ENCODE peak calls at places on chromosomes 13 and 19, in ten cellular contexts. One of them, this sample, is unnamed. For H3K4me1, the result is how much of the 10 kb centered on the place peaks cover.

GRCh38 chr19:51125421-51126075 is 842 bp downstream of the SIGLEC9 start:
- DNase-seq in GM23338: no peak
- DNase-seq in endodermal cell: peak
- DNase-seq in upper lobe of left lung: peak
- DNase-seq in CD8-positive, alpha-beta memory T cell: no peak
- DNase-seq in A549: no peak
- DNase-seq in cardiac muscle cell: no peak
- DNase-seq in heart right ventricle: no peak
- DNase-seq in mucosa of descending colon: peak
- DNase-seq in adrenal gland: no peak
- DNase-seq in this sample: no peak

GRCh38 chr13:107373551-107373950 is 805.6 kb upstream of the ARGLU1 start:
- DNase-seq in GM23338: peak
- DNase-seq in endodermal cell: peak
- DNase-seq in upper lobe of left lung: no peak
- DNase-seq in CD8-positive, alpha-beta memory T cell: no peak
- DNase-seq in A549: no peak
- DNase-seq in cardiac muscle cell: peak
- DNase-seq in heart right ventricle: no peak
- DNase-seq in mucosa of descending colon: no peak
- DNase-seq in adrenal gland: no peak
- DNase-seq in this sample: peak

GRCh38 chr13:98460519-98460918 is 116.4 kb downstream of the STK24 start:
- DNase-seq in GM23338: no peak
- DNase-seq in endodermal cell: no peak
- DNase-seq in upper lobe of left lung: no peak
- DNase-seq in CD8-positive, alpha-beta memory T cell: no peak
- DNase-seq in A549: no peak
- DNase-seq in cardiac muscle cell: no peak
- DNase-seq in heart right ventricle: no peak
- DNase-seq in mucosa of descending colon: no peak
- DNase-seq in adrenal gland: no peak
- DNase-seq in this sample: no peak

GRCh38 chr13:62246581-62246980 is 830.9 kb upstream of the PCDH20 start:
- DNase-seq in GM23338: no peak
- DNase-seq in endodermal cell: no peak
- DNase-seq in upper lobe of left lung: no peak
- DNase-seq in CD8-positive, alpha-beta memory T cell: no peak
- DNase-seq in A549: no peak
- DNase-seq in cardiac muscle cell: no peak
- DNase-seq in heart right ventricle: no peak
- DNase-seq in mucosa of descending colon: no peak
- DNase-seq in adrenal gland: no peak
- DNase-seq in this sample: no peak

GRCh38 chr19:41189425-41190065 is 3.5 kb upstream of the CYP2S1 start:
- DNase-seq in GM23338: peak
- DNase-seq in endodermal cell: peak
- DNase-seq in upper lobe of left lung: no peak
- DNase-seq in CD8-positive, alpha-beta memory T cell: no peak
- DNase-seq in A549: no peak
- DNase-seq in cardiac muscle cell: peak
- DNase-seq in heart right ventricle: no peak
- DNase-seq in mucosa of descending colon: no peak
- DNase-seq in adrenal gland: no peak
- DNase-seq in this sample: peak

GRCh38 chr13:87280139-87280538 is 391.0 kb upstream of the SLITRK5 start:
- DNase-seq in GM23338: peak
- DNase-seq in endodermal cell: no peak
- DNase-seq in upper lobe of left lung: no peak
- DNase-seq in CD8-positive, alpha-beta memory T cell: no peak
- DNase-seq in A549: peak
- DNase-seq in cardiac muscle cell: no peak
- DNase-seq in heart right ventricle: no peak
- DNase-seq in mucosa of descending colon: no peak
- DNase-seq in adrenal gland: no peak
- DNase-seq in this sample: no peak

GRCh38 chr19:8526345-8527062 is 12.5 kb upstream of the ZNF414 start:
- DNase-seq in GM23338: peak
- DNase-seq in endodermal cell: peak
- DNase-seq in upper lobe of left lung: peak
- DNase-seq in CD8-positive, alpha-beta memory T cell: no peak
- DNase-seq in A549: peak
- DNase-seq in cardiac muscle cell: peak
- DNase-seq in heart right ventricle: peak
- DNase-seq in mucosa of descending colon: peak
- DNase-seq in adrenal gland: peak
- DNase-seq in this sample: no peak

GRCh38 chr13:33052446-33052845 is 36.2 kb downstream of the KL start:
- DNase-seq in GM23338: no peak
- DNase-seq in endodermal cell: no peak
- DNase-seq in upper lobe of left lung: no peak
- DNase-seq in CD8-positive, alpha-beta memory T cell: no peak
- DNase-seq in A549: no peak
- DNase-seq in cardiac muscle cell: no peak
- DNase-seq in heart right ventricle: no peak
- DNase-seq in mucosa of descending colon: no peak
- DNase-seq in adrenal gland: no peak
- DNase-seq in this sample: no peak

GRCh38 chr19:34368338-34368737 is 3.3 kb downstream of the GPI start:
- DNase-seq in GM23338: no peak
- DNase-seq in endodermal cell: no peak
- DNase-seq in upper lobe of left lung: no peak
- DNase-seq in CD8-positive, alpha-beta memory T cell: no peak
- DNase-seq in A549: no peak
- DNase-seq in cardiac muscle cell: no peak
- DNase-seq in heart right ventricle: no peak
- DNase-seq in mucosa of descending colon: no peak
- DNase-seq in adrenal gland: no peak
- DNase-seq in this sample: no peak

GRCh38 chr19:34367424-34367957 is 2.5 kb downstream of the GPI start:
- DNase-seq in GM23338: no peak
- DNase-seq in endodermal cell: no peak
- DNase-seq in upper lobe of left lung: no peak
- DNase-seq in CD8-positive, alpha-beta memory T cell: no peak
- DNase-seq in A549: no peak
- DNase-seq in cardiac muscle cell: no peak
- DNase-seq in heart right ventricle: no peak
- DNase-seq in mucosa of descending colon: no peak
- DNase-seq in adrenal gland: no peak
- DNase-seq in this sample: no peak

GRCh38 chr19:34364830-34365462 is at the start of gene GPI:
- DNase-seq in GM23338: peak
- DNase-seq in endodermal cell: peak
- DNase-seq in upper lobe of left lung: peak
- DNase-seq in CD8-positive, alpha-beta memory T cell: peak
- DNase-seq in A549: peak
- DNase-seq in cardiac muscle cell: peak
- DNase-seq in heart right ventricle: peak
- DNase-seq in mucosa of descending colon: peak
- DNase-seq in adrenal gland: peak
- DNase-seq in this sample: peak

GRCh38 chr19:34365463-34366401 is 736 bp downstream of the GPI start:
- DNase-seq in GM23338: peak
- DNase-seq in endodermal cell: peak
- DNase-seq in upper lobe of left lung: peak
- DNase-seq in CD8-positive, alpha-beta memory T cell: no peak
- DNase-seq in A549: peak
- DNase-seq in cardiac muscle cell: peak
- DNase-seq in heart right ventricle: peak
- DNase-seq in mucosa of descending colon: peak
- DNase-seq in adrenal gland: peak
- DNase-seq in this sample: peak

GRCh38 chr19:34366670-34367423 is 1.9 kb downstream of the GPI start:
- DNase-seq in GM23338: no peak
- DNase-seq in endodermal cell: no peak
- DNase-seq in upper lobe of left lung: no peak
- DNase-seq in CD8-positive, alpha-beta memory T cell: no peak
- DNase-seq in A549: no peak
- DNase-seq in cardiac muscle cell: no peak
- DNase-seq in heart right ventricle: no peak
- DNase-seq in mucosa of descending colon: no peak
- DNase-seq in adrenal gland: peak
- DNase-seq in this sample: no peak
- H3K4me3 ChIP-seq in GM23338: peak
- H3K4me3 ChIP-seq in endodermal cell: peak
- H3K4me3 ChIP-seq in upper lobe of left lung: peak
- H3K4me3 ChIP-seq in CD8-positive, alpha-beta memory T cell: peak
- H3K4me3 ChIP-seq in A549: peak
- H3K4me3 ChIP-seq in cardiac muscle cell: peak
- H3K4me3 ChIP-seq in heart right ventricle: peak
- H3K4me3 ChIP-seq in mucosa of descending colon: no peak
- H3K4me3 ChIP-seq in adrenal gland: no peak
- H3K4me3 ChIP-seq in this sample: peak

GRCh38 chr19:13846533-13847032 is 30.4 kb upstream of the NANOS3 start:
- DNase-seq in GM23338: peak
- DNase-seq in endodermal cell: peak
- DNase-seq in upper lobe of left lung: peak
- DNase-seq in CD8-positive, alpha-beta memory T cell: peak
- DNase-seq in A549: peak
- DNase-seq in cardiac muscle cell: peak
- DNase-seq in heart right ventricle: peak
- DNase-seq in mucosa of descending colon: peak
- DNase-seq in adrenal gland: peak
- DNase-seq in this sample: peak

GRCh38 chr19:13843104-13843921 is 33.6 kb upstream of the NANOS3 start:
- DNase-seq in GM23338: peak
- DNase-seq in endodermal cell: peak
- DNase-seq in upper lobe of left lung: peak
- DNase-seq in CD8-positive, alpha-beta memory T cell: no peak
- DNase-seq in A549: peak
- DNase-seq in cardiac muscle cell: peak
- DNase-seq in heart right ventricle: peak
- DNase-seq in mucosa of descending colon: peak
- DNase-seq in adrenal gland: peak
- DNase-seq in this sample: peak

GRCh38 chr19:13841339-13842293 is 35.3 kb upstream of the NANOS3 start:
- DNase-seq in GM23338: no peak
- DNase-seq in endodermal cell: peak
- DNase-seq in upper lobe of left lung: peak
- DNase-seq in CD8-positive, alpha-beta memory T cell: peak
- DNase-seq in A549: peak
- DNase-seq in cardiac muscle cell: no peak
- DNase-seq in heart right ventricle: peak
- DNase-seq in mucosa of descending colon: peak
- DNase-seq in adrenal gland: no peak
- DNase-seq in this sample: no peak

GRCh38 chr19:13842294-13843103 is 34.4 kb upstream of the NANOS3 start:
- DNase-seq in GM23338: no peak
- DNase-seq in endodermal cell: peak
- DNase-seq in upper lobe of left lung: peak
- DNase-seq in CD8-positive, alpha-beta memory T cell: peak
- DNase-seq in A549: peak
- DNase-seq in cardiac muscle cell: peak
- DNase-seq in heart right ventricle: peak
- DNase-seq in mucosa of descending colon: peak
- DNase-seq in adrenal gland: peak
- DNase-seq in this sample: peak

DNA sequence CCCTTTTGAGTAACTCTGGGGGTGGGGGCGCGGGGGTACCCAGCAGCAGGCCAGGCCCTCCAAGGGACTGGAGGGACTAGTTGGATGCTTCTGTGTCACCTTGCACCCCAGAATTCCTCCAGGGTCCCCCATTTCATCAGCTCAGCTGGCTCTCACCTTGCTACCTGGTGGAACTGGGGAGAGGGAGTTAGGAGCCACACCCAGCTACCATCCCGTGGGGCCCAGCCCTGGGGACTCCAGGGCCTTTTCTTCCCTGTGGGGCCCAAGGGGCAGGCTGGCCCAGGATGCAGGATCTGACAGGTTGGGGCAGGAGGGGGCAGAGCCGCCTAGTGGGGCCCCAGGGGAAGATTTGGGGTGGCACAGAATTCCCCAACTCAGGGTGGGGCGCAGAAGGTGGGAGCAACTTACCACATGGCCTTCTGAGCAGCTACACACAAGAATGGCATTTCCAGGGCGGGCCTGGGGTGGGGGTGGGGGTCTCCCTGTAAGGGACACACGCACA is 32.8 kb upstream of the NANOS3 start:
- DNase-seq in GM23338: no peak
- DNase-seq in endodermal cell: no peak
- DNase-seq in upper lobe of left lung: no peak
- DNase-seq in CD8-positive, alpha-beta memory T cell: no peak
- DNase-seq in A549: peak
- DNase-seq in cardiac muscle cell: no peak
- DNase-seq in heart right ventricle: no peak
- DNase-seq in mucosa of descending colon: peak
- DNase-seq in adrenal gland: no peak
- DNase-seq in this sample: no peak
- H3K4me1 ChIP-seq in GM23338: under half
- H3K4me1 ChIP-seq in endodermal cell: under half
- H3K4me1 ChIP-seq in upper lobe of left lung: half or more
- H3K4me1 ChIP-seq in CD8-positive, alpha-beta memory T cell: half or more
- H3K4me1 ChIP-seq in A549: under half
- H3K4me1 ChIP-seq in cardiac muscle cell: under half
- H3K4me1 ChIP-seq in heart right ventricle: half or more
- H3K4me1 ChIP-seq in mucosa of descending colon: under half
- H3K4me1 ChIP-seq in adrenal gland: under half
- H3K4me1 ChIP-seq in this sample: under half

GRCh38 chr19:11418518-11419506 is at the start of gene RGL3:
- DNase-seq in GM23338: peak
- DNase-seq in endodermal cell: peak
- DNase-seq in upper lobe of left lung: peak
- DNase-seq in CD8-positive, alpha-beta memory T cell: no peak
- DNase-seq in A549: no peak
- DNase-seq in cardiac muscle cell: peak
- DNase-seq in heart right ventricle: peak
- DNase-seq in mucosa of descending colon: no peak
- DNase-seq in adrenal gland: peak
- DNase-seq in this sample: no peak

GRCh38 chr19:11420429-11420893 is 1.3 kb upstream of the RGL3 start:
- DNase-seq in GM23338: peak
- DNase-seq in endodermal cell: peak
- DNase-seq in upper lobe of left lung: peak
- DNase-seq in CD8-positive, alpha-beta memory T cell: no peak
- DNase-seq in A549: no peak
- DNase-seq in cardiac muscle cell: peak
- DNase-seq in heart right ventricle: peak
- DNase-seq in mucosa of descending colon: no peak
- DNase-seq in adrenal gland: peak
- DNase-seq in this sample: peak

GRCh38 chr19:11416346-11417052 is 2.6 kb downstream of the RGL3 start:
- DNase-seq in GM23338: no peak
- DNase-seq in endodermal cell: no peak
- DNase-seq in upper lobe of left lung: no peak
- DNase-seq in CD8-positive, alpha-beta memory T cell: no peak
- DNase-seq in A549: no peak
- DNase-seq in cardiac muscle cell: no peak
- DNase-seq in heart right ventricle: no peak
- DNase-seq in mucosa of descending colon: no peak
- DNase-seq in adrenal gland: no peak
- DNase-seq in this sample: no peak

GRCh38 chr19:11420894-11421606 is 1.9 kb upstream of the RGL3 start:
- DNase-seq in GM23338: peak
- DNase-seq in endodermal cell: peak
- DNase-seq in upper lobe of left lung: peak
- DNase-seq in CD8-positive, alpha-beta memory T cell: no peak
- DNase-seq in A549: no peak
- DNase-seq in cardiac muscle cell: no peak
- DNase-seq in heart right ventricle: peak
- DNase-seq in mucosa of descending colon: no peak
- DNase-seq in adrenal gland: peak
- DNase-seq in this sample: no peak

DNA sequence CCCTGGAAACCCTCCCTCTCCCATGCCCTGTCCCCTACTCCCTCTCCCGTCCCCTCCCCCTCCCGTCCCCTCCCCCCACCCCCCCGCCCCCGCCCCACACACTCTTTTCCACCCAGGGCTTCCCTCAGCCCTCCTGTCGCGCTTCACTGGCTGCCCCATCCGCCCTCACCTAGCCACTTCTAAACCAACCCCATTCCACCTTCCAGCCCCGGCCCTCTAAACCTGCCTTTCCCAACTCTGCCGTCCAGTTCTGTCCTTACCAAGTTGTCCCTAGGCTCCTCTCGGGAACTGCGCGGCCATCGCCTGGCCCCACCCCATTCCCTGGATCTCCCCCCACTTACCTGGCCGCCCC is 972 bp downstream of the RGL3 start:
- DNase-seq in GM23338: no peak
- DNase-seq in endodermal cell: no peak
- DNase-seq in upper lobe of left lung: no peak
- DNase-seq in CD8-positive, alpha-beta memory T cell: no peak
- DNase-seq in A549: no peak
- DNase-seq in cardiac muscle cell: peak
- DNase-seq in heart right ventricle: no peak
- DNase-seq in mucosa of descending colon: no peak
- DNase-seq in adrenal gland: no peak
- DNase-seq in this sample: no peak
- H3K4me3 ChIP-seq in GM23338: peak
- H3K4me3 ChIP-seq in endodermal cell: peak
- H3K4me3 ChIP-seq in upper lobe of left lung: peak
- H3K4me3 ChIP-seq in CD8-positive, alpha-beta memory T cell: no peak
- H3K4me3 ChIP-seq in A549: peak
- H3K4me3 ChIP-seq in cardiac muscle cell: peak
- H3K4me3 ChIP-seq in heart right ventricle: peak
- H3K4me3 ChIP-seq in mucosa of descending colon: no peak
- H3K4me3 ChIP-seq in adrenal gland: no peak
- H3K4me3 ChIP-seq in this sample: peak

GRCh38 chr13:41916173-41916954 is 44.5 kb downstream of the VWA8 start:
- DNase-seq in GM23338: no peak
- DNase-seq in endodermal cell: no peak
- DNase-seq in upper lobe of left lung: no peak
- DNase-seq in CD8-positive, alpha-beta memory T cell: no peak
- DNase-seq in A549: no peak
- DNase-seq in cardiac muscle cell: peak
- DNase-seq in heart right ventricle: no peak
- DNase-seq in mucosa of descending colon: no peak
- DNase-seq in adrenal gland: no peak
- DNase-seq in this sample: peak

GRCh38 chr13:41917641-41918040 is 43.3 kb downstream of the VWA8 start:
- DNase-seq in GM23338: no peak
- DNase-seq in endodermal cell: no peak
- DNase-seq in upper lobe of left lung: no peak
- DNase-seq in CD8-positive, alpha-beta memory T cell: no peak
- DNase-seq in A549: no peak
- DNase-seq in cardiac muscle cell: no peak
- DNase-seq in heart right ventricle: no peak
- DNase-seq in mucosa of descending colon: no peak
- DNase-seq in adrenal gland: no peak
- DNase-seq in this sample: no peak

GRCh38 chr13:41915096-41915495 is 45.8 kb downstream of the VWA8 start:
- DNase-seq in GM23338: no peak
- DNase-seq in endodermal cell: no peak
- DNase-seq in upper lobe of left lung: no peak
- DNase-seq in CD8-positive, alpha-beta memory T cell: no peak
- DNase-seq in A549: no peak
- DNase-seq in cardiac muscle cell: no peak
- DNase-seq in heart right ventricle: no peak
- DNase-seq in mucosa of descending colon: no peak
- DNase-seq in adrenal gland: no peak
- DNase-seq in this sample: no peak

GRCh38 chr13:41919031-41919740 is 41.7 kb downstream of the VWA8 start:
- DNase-seq in GM23338: peak
- DNase-seq in endodermal cell: no peak
- DNase-seq in upper lobe of left lung: no peak
- DNase-seq in CD8-positive, alpha-beta memory T cell: no peak
- DNase-seq in A549: no peak
- DNase-seq in cardiac muscle cell: no peak
- DNase-seq in heart right ventricle: peak
- DNase-seq in mucosa of descending colon: no peak
- DNase-seq in adrenal gland: no peak
- DNase-seq in this sample: no peak

GRCh38 chr13:41919741-41920487 is 41.0 kb downstream of the VWA8 start:
- DNase-seq in GM23338: no peak
- DNase-seq in endodermal cell: no peak
- DNase-seq in upper lobe of left lung: no peak
- DNase-seq in CD8-positive, alpha-beta memory T cell: no peak
- DNase-seq in A549: no peak
- DNase-seq in cardiac muscle cell: no peak
- DNase-seq in heart right ventricle: no peak
- DNase-seq in mucosa of descending colon: no peak
- DNase-seq in adrenal gland: no peak
- DNase-seq in this sample: no peak
- H3K4me1 ChIP-seq in GM23338: under half
- H3K4me1 ChIP-seq in endodermal cell: under half
- H3K4me1 ChIP-seq in upper lobe of left lung: under half
- H3K4me1 ChIP-seq in CD8-positive, alpha-beta memory T cell: under half
- H3K4me1 ChIP-seq in A549: under half
- H3K4me1 ChIP-seq in cardiac muscle cell: under half
- H3K4me1 ChIP-seq in heart right ventricle: half or more
- H3K4me1 ChIP-seq in mucosa of descending colon: under half
- H3K4me1 ChIP-seq in adrenal gland: under half
- H3K4me1 ChIP-seq in this sample: under half